ENCODE peak calls at places on chromosomes 12 and 14, in six cellular contexts. T is brain microvascular endothelial cell, F is PC-9, J is mesothelial cell of epicardium, G is heart right ventricle, K is heart left ventricle. X is an unnamed sample.

GRCh38 chr12:66901136-66901932 is 222.5 kb upstream of the GRIP1 start:
- DNase-seq in T (no peak), F (no peak), J (no peak), G (no peak), K (no peak), X (no peak)

GRCh38 chr12:120204171-120204570 is 3.3 kb upstream of the RPLP0 start:
- DNase-seq in T (no peak), F (no peak), J (no peak), G (no peak), K (no peak), X (no peak)

GRCh38 chr14:95547626-95548327 is 12.9 kb downstream of the GLRX5 start:
- DNase-seq in T (peak), F (peak), J (no peak), G (no peak), K (no peak), X (no peak)

GRCh38 chr12:122891661-122892525 is 4.0 kb downstream of the VPS37B start:
- DNase-seq in T (peak), F (no peak), J (no peak), G (no peak), K (no peak), X (no peak)

GRCh38 chr14:83913466-83913865 is 1616.5 kb upstream of the FLRT2 start:
- DNase-seq in T (no peak), F (no peak), J (no peak), G (no peak), K (no peak), X (no peak)

GRCh38 chr14:69087061-69087461 is 65.9 kb downstream of the DCAF5 start:
- DNase-seq in T (no peak), F (no peak), J (no peak), G (no peak), K (no peak), X (peak)

GRCh38 chr12:57340104-57340503 is 89.1 kb upstream of the STAC3 start:
- DNase-seq in T (peak), F (no peak), J (peak), G (peak), K (peak), X (no peak)

GRCh38 chr12:7966558-7966957 is 30.6 kb upstream of the SLC2A3 start:
- DNase-seq in T (peak), F (no peak), J (no peak), G (no peak), K (no peak), X (no peak)

GRCh38 chr14:95523818-95524448 is 7.5 kb upstream of the SYNE3 start:
- DNase-seq in T (no peak), F (no peak), J (no peak), G (no peak), K (no peak), X (no peak)

GRCh38 chr12:49019435-49020317 is 1.1 kb upstream of the PRKAG1 start:
- DNase-seq in T (peak), F (no peak), J (no peak), G (no peak), K (peak), X (no peak)

GRCh38 chr14:36525746-36526099 is 5.7 kb upstream of the NKX2-1 start:
- DNase-seq in T (no peak), F (no peak), J (no peak), G (no peak), K (no peak), X (no peak)

GRCh38 chr14:36522347-36522971 is 2.4 kb upstream of the NKX2-1 start:
- DNase-seq in T (no peak), F (no peak), J (no peak), G (no peak), K (no peak), X (no peak)

GRCh38 chr14:36522972-36523685 is 3.1 kb upstream of the NKX2-1 start:
- DNase-seq in T (no peak), F (no peak), J (no peak), G (no peak), K (no peak), X (no peak)

GRCh38 chr14:36524874-36525745 is 5.1 kb upstream of the NKX2-1 start:
- DNase-seq in T (no peak), F (peak), J (peak), G (no peak), K (no peak), X (no peak)

DNA sequence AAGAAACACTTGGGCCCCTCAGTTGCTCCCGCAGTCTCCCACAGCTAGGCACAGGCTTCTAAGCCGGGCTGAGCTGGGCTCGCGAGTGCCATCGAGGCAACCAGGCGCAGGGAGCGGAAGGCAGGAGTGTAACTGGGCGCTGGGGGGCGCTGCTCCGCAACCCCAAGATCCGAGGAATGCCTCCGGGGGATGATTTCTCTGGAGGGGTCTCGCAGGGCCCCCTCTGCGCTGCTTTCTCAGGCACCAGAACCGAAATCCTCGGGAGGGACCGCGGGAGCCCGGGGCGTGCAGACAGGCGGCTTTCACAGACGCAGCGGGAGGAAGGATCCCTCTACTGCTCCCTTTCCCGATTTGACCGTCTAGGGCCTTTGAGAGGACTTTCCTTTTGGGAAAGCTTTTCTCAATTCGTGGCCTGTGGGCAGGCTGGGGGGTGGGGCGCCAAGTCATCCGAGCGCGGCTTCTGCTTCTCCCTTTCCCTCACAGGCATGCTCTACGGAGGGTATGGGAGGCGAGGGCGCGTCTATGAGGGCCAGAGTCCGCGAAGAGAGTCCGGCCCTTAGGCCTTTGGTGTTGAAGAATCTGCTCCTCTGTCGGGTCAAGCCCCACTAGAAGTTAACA is 4.3 kb upstream of the NKX2-1 start:
- DNase-seq in T (no peak), F (no peak), J (no peak), G (no peak), K (no peak), X (no peak)
- TF ChIP-seq CTCF in T (no peak), F (no peak), J (peak), G (no peak), K (no peak), X (peak)

GRCh38 chr12:12007001-12007712 is 63.6 kb upstream of the BCL2L14 start:
- DNase-seq in T (peak), F (no peak), J (no peak), G (no peak), K (no peak), X (no peak)

GRCh38 chr12:12007713-12008231 is 63.0 kb upstream of the BCL2L14 start:
- DNase-seq in T (no peak), F (no peak), J (no peak), G (no peak), K (no peak), X (no peak)

GRCh38 chr12:12010277-12011031 is 60.3 kb upstream of the BCL2L14 start:
- DNase-seq in T (peak), F (no peak), J (no peak), G (peak), K (peak), X (no peak)

GRCh38 chr12:12008931-12009611 is 61.7 kb upstream of the BCL2L14 start:
- DNase-seq in T (peak), F (peak), J (no peak), G (no peak), K (no peak), X (peak)

DNA sequence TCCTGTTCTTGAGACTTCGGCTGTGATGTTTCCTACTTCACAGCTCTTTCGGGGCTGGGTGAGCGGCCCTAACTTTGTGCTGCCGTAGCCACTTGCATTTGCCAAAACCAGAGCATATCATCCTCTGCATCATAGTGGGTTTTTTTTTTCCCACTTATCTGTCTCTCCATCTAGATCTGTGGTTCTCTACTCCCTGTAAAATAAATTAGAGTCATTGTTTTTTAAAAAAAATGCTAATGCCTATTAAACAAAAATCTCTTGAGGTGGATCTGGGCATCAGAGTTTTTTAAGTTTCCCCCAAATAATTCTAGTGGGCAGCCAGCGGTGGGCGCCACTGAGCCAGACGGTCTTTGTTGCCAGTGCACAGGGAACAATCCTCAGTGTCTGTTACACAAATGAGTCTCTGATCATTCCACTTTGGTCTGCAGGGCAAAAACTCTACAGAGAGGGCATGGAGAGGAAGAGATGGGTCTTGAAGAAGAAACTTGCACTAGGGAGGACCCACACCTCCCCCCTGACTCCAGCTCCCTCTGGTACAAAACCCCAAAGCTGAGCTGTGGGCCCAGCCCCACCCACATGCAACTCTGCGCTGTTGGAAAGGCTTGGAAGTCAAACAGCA is 62.4 kb upstream of the BCL2L14 start:
- DNase-seq in T (no peak), F (no peak), J (no peak), G (no peak), K (no peak), X (no peak)
- TF ChIP-seq CTCF in T (peak), F (peak), J (no peak), G (peak), K (peak), X (peak)

GRCh38 chr14:56868660-56869059 is 58.4 kb upstream of the OTX2 start:
- DNase-seq in T (no peak), F (no peak), J (no peak), G (no peak), K (no peak), X (no peak)

GRCh38 chr14:56875104-56875675 is 64.9 kb upstream of the OTX2 start:
- DNase-seq in T (no peak), F (no peak), J (no peak), G (no peak), K (no peak), X (no peak)

GRCh38 chr14:56874375-56874774 is 64.1 kb upstream of the OTX2 start:
- DNase-seq in T (no peak), F (peak), J (no peak), G (no peak), K (no peak), X (no peak)

DNA sequence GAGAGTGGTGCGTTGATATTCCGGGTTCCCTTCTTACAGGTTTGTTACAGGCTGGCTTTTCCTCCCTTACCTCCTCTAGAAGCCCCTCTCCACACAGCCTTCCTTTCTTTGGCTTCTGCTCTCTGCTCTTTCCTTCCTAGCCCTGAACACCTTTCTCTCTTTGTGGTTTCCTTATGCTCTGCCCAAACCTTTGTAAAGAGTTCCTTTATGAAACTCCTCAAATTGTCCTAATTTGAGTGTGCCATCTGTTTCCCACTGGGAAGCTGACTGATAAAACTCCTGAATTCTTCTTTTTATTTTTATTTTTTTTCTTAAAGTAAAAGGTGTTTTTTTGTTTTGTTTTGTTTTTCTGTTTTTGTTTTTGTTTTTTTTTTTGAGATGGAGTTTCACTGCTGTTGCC is 60.1 kb upstream of the OTX2 start:
- DNase-seq in T (no peak), F (no peak), J (no peak), G (no peak), K (no peak), X (no peak)
- TF ChIP-seq CTCF in T (no peak), F (no peak), J (no peak), G (no peak), K (no peak), X (no peak)

GRCh38 chr12:12086975-12087692 is 16.4 kb downstream of the BCL2L14 start:
- DNase-seq in T (no peak), F (no peak), J (no peak), G (no peak), K (no peak), X (no peak)
- TF ChIP-seq CTCF in T (no peak), F (no peak), J (no peak), G (no peak), K (no peak), X (no peak)

DNA sequence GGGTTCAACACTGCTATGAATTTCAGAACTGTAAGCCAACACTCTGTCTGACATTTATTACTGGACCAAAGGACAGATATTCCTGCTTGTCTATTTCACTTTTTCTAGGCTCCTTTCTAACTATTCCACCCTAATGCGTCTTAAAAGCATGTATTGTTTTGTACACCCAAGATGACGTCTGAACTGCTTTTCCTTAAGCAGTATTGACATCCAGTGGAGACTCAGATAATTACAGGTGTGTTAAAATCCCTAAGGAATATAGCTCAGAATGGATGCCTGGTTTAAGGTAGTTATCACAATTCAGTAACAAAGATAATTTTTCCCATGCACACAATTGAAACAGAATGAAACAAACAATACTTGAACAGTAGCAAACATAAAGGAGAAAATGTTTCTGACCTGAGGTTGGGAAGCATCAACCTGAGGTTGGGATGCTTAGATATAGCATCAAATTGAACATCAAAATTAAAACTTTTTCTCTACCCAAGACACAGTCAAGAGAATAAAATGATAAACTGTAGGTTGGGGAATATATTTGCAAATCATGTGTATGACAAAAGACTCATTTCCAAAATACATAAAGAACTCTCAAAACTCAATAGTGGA is 93.7 kb upstream of the PTPRR start:
- DNase-seq in T (no peak), F (peak), J (no peak), G (no peak), K (no peak), X (peak)
- TF ChIP-seq CTCF in T (peak), F (peak), J (peak), G (peak), K (peak), X (peak)

GRCh38 chr12:82688035-82688501 is 1.4 kb downstream of the TMTC2 start:
- DNase-seq in T (peak), F (no peak), J (no peak), G (no peak), K (no peak), X (no peak)
- TF ChIP-seq CTCF in T (peak), F (no peak), J (no peak), G (no peak), K (no peak), X (peak)

GRCh38 chr14:32008602-32009193 is 68.4 kb upstream of the ARHGAP5 start:
- DNase-seq in T (no peak), F (no peak), J (no peak), G (no peak), K (no peak), X (no peak)
- TF ChIP-seq CTCF in T (no peak), F (no peak), J (no peak), G (no peak), K (no peak), X (no peak)

GRCh38 chr12:99069371-99069770 is 424.3 kb downstream of the APAF1 start:
- DNase-seq in T (no peak), F (no peak), J (no peak), G (no peak), K (no peak), X (no peak)

GRCh38 chr12:99066726-99067125 is 421.6 kb downstream of the APAF1 start:
- DNase-seq in T (no peak), F (no peak), J (no peak), G (no peak), K (no peak), X (no peak)

GRCh38 chr12:99063182-99063581 is 418.1 kb downstream of the APAF1 start:
- DNase-seq in T (no peak), F (no peak), J (no peak), G (no peak), K (no peak), X (no peak)

DNA sequence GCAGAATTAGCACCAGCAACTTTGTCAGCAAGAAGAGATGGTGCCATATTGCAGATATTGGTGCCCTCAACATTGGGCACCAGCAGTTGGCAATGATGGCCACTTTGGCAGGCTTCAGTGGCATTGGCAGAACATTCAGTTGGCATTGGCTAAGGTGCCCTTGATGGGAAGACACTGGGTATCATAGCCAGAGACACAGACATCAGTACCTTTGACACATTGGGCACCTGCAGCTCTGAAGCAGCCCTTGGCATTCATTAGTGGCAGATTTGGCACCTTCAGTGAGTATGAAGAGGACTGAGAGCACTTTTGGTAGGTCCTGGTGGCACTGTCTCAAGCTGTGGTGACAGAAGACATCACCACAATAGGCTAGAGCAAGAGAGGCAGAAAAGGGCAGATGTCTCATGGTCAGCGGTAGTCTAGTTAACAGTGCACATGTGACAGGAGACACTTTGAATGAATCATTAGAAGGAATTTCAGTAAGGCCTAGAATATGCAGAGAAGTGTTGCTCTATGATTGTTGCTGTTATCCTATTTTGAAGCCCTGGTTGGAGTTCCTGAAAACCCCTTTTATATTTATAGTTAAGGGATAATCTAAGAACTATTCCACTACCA is 422.2 kb downstream of the APAF1 start:
- DNase-seq in T (no peak), F (no peak), J (no peak), G (no peak), K (no peak), X (no peak)
- TF ChIP-seq CTCF in T (no peak), F (no peak), J (no peak), G (no peak), K (no peak), X (no peak)

X was measured in epithelial cell of proximal tubule.